ENCODE peak calls at places on chromosomes 4 and X, in eight cellular contexts. S is OCI-LY7, I is GM23248, G is HCT116, B is PC-3, Z is GM23338, L is PC-9, Q is SK-N-SH. P is an unnamed sample.

GRCh38 chrX:34299451-34299967 is 167.4 kb upstream of the FAM47A start:
- DNase-seq in S (no peak), I (no peak), G (no peak), B (no peak), Z (peak; percentile 11), L (no peak), Q (no peak), P (no peak)

GRCh38 chrX:43277879-43278278 is 378.2 kb upstream of the MAOA start:
- DNase-seq in S (no peak), I (no peak), G (no peak), B (no peak), Z (no peak), L (no peak), Q (no peak), P (no peak)

GRCh38 chr4:180618396-180618795 is 1624.8 kb upstream of the TENM3 start:
- DNase-seq in S (no peak), I (no peak), G (no peak), B (no peak), Z (no peak), L (no peak), Q (no peak), P (no peak)

GRCh38 chrX:17590892-17591740 is 146.2 kb upstream of the SCML1 start:
- DNase-seq in S (peak; percentile 11), I (peak; percentile 79), G (peak; percentile 49), B (peak; percentile 79), Z (peak; percentile 68), L (peak; percentile 58), Q (peak; percentile 49), P (peak; percentile 82)

GRCh38 chr4:38461342-38461741 is 202.7 kb upstream of the KLF3 start:
- DNase-seq in S (no peak), I (no peak), G (no peak), B (no peak), Z (peak; percentile 32), L (no peak), Q (no peak), P (no peak)

GRCh38 chrX:20235755-20236154 is 31.0 kb downstream of the RPS6KA3 start:
- DNase-seq in S (no peak), I (no peak), G (no peak), B (no peak), Z (no peak), L (no peak), Q (no peak), P (no peak)

GRCh38 chr4:123090886-123091285 is 168.5 kb upstream of the NUDT6 start:
- DNase-seq in S (no peak), I (no peak), G (no peak), B (no peak), Z (no peak), L (no peak), Q (no peak), P (no peak)

GRCh38 chr4:68176500-68176899 is 46.8 kb upstream of the TMPRSS11F start:
- DNase-seq in S (peak; percentile 1), I (peak; percentile 23), G (no peak), B (peak; percentile 33), Z (no peak), L (no peak), Q (no peak), P (no peak)

GRCh38 chr4:168836482-168836881 is 173.6 kb downstream of the CBR4 start:
- DNase-seq in S (no peak), I (no peak), G (no peak), B (no peak), Z (no peak), L (no peak), Q (no peak), P (no peak)

GRCh38 chr4:98341309-98341708 is 80.1 kb downstream of the RAP1GDS1 start:
- DNase-seq in S (peak; percentile 8), I (peak; percentile 59), G (no peak), B (no peak), Z (no peak), L (no peak), Q (peak; percentile 72), P (no peak)

GRCh38 chrX:141320801-141321200 is 78.5 kb upstream of the SPANXC start:
- DNase-seq in S (no peak), I (no peak), G (no peak), B (peak; percentile 39), Z (no peak), L (no peak), Q (no peak), P (no peak)

GRCh38 chrX:140087865-140088264 is 122.5 kb upstream of the CXorf66 start:
- DNase-seq in S (no peak), I (no peak), G (no peak), B (no peak), Z (peak; percentile 5), L (no peak), Q (no peak), P (no peak)

GRCh38 chr4:17164656-17165055 is 266.2 kb upstream of the LDB2 start:
- DNase-seq in S (no peak), I (peak; percentile 87), G (no peak), B (no peak), Z (no peak), L (no peak), Q (no peak), P (no peak)

GRCh38 chr4:112645541-112646329 is 8.8 kb downstream of the LARP7 start:
- DNase-seq in S (no peak), I (no peak), G (no peak), B (no peak), Z (peak; percentile 87), L (no peak), Q (no peak), P (no peak)

GRCh38 chrX:74383611-74384010 is 37.7 kb upstream of the SLC16A2 start:
- DNase-seq in S (peak; percentile 3), I (peak; percentile 61), G (peak; percentile 13), B (peak; percentile 83), Z (peak; percentile 58), L (peak; percentile 4), Q (peak; percentile 41), P (peak; percentile 65)

DNA sequence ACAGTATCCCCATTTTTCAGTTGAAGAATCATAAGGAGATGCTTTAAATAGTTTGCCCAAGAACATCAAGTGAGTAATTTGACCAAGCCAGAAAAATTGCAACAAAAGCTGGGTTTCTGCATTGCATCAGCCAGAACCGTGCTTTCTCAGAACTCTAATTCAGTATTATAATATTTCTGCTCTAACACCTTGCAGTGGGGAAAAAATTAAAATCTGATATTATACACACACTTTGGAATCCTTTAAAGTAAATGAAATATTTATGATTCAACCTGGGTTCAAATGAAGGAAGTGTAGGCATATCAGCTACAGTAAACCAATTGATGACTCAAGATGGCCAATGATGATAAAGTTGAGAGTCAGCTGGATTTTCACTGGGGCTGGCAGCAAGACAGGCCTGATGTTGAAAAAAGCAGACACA is 387.6 kb upstream of the ZFP42 start:
- DNase-seq in S (no peak), I (peak; percentile 71), G (no peak), B (peak; percentile 59), Z (no peak), L (peak; percentile 8), Q (no peak), P (no peak)
- H3K4me1 ChIP-seq in S (no peaks in the 10 kb centered on the region), I (peaks cover 38% of the 10 kb centered on the region), G (peaks cover 2% of the 10 kb centered on the region), B (peaks cover 1% of the 10 kb centered on the region), Z (peaks cover 8% of the 10 kb centered on the region), L (no peaks in the 10 kb centered on the region), Q (no peaks in the 10 kb centered on the region), P (no peaks in the 10 kb centered on the region)

GRCh38 chr4:124907881-124908280 is 195.3 kb upstream of the ANKRD50 start:
- DNase-seq in S (no peak), I (peak; percentile 75), G (no peak), B (peak; percentile 8), Z (no peak), L (no peak), Q (no peak), P (no peak)
- H3K9me2 ChIP-seq in S (no peaks in the 10 kb centered on the region), I (no peaks in the 10 kb centered on the region), G (no peaks in the 10 kb centered on the region), B (no peaks in the 10 kb centered on the region), Z (no peaks in the 10 kb centered on the region), L (no peaks in the 10 kb centered on the region), Q (no peaks in the 10 kb centered on the region), P (no peaks in the 10 kb centered on the region)

DNA sequence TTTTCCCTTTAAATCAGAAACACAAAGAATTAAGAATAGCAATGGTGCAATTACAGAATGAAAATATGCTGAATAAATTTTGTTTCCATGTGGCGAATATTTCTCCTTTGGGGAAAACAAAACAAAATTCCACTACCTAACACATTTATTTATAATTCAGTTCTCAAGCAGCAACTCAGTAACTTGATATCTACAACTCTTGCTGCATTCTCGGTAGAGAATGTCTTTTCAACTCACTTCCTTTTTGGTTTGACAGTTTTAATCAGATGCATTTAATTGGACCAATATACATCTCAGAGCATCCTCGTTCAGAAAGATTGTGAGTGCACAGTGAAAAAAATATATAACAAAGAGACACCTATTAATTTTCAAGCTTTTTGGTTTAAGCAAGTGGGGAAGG is 30.8 kb downstream of the ZNF827 start:
- DNase-seq in S (no peak), I (no peak), G (no peak), B (no peak), Z (no peak), L (no peak), Q (no peak), P (peak; percentile 63)
- H3K4me3 ChIP-seq in S (no peak overlapping the region), I (no peak overlapping the region), G (no peak overlapping the region), B (no peak overlapping the region), Z (peak overlapping the region; percentile 14), L (no peak overlapping the region), Q (no peak overlapping the region), P (no peak overlapping the region)

GRCh38 chr4:7857993-7858392 is 81.7 kb downstream of the AFAP1 start:
- DNase-seq in S (no peak), I (no peak), G (no peak), B (no peak), Z (no peak), L (no peak), Q (no peak), P (no peak)
- H3K4me1 ChIP-seq in S (no peaks in the 10 kb centered on the region), I (peaks cover 65% of the 10 kb centered on the region), G (no peaks in the 10 kb centered on the region), B (peaks cover 56% of the 10 kb centered on the region), Z (peaks cover 20% of the 10 kb centered on the region), L (peaks cover 5% of the 10 kb centered on the region), Q (peaks cover 37% of the 10 kb centered on the region), P (no peaks in the 10 kb centered on the region)

DNA sequence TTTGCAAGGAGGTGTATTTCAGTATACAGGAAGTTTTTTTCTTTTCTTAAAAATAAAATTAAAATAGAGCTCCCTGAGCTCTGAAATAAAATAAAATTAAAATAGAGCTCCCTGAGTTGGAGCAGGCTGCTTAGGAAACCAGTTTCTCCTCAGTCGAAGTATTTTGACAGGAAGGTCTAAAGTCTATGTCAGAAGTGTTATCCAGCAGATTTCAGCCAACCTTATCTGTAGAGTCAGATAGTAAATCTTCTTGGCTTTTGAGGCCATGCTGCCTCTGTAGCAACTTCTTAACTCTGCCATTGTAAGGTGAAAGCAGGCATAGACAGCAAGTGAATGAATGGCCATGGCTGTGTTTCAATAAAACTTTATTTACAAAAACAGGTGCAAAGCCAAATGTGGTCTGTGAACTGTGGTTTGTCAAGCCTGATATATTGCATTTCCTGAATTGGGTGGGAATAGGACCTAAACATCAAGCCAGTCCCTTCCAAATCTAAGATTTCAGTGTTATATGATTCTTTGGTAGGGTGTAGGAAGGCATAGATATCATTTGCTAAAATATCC is 9.5 kb upstream of the KLKB1 start:
- DNase-seq in S (no peak), I (no peak), G (no peak), B (no peak), Z (no peak), L (no peak), Q (no peak), P (no peak)
- H3K9me2 ChIP-seq in S (no peaks in the 10 kb centered on the region), I (no peaks in the 10 kb centered on the region), G (no peaks in the 10 kb centered on the region), B (no peaks in the 10 kb centered on the region), Z (peaks cover 15% of the 10 kb centered on the region), L (no peaks in the 10 kb centered on the region), Q (no peaks in the 10 kb centered on the region), P (no peaks in the 10 kb centered on the region)